ENCODE peak calls at places on chromosomes 1 and 21, in eight cellular contexts. X, G, N, E, W, Y, K and A are unnamed samples.

GRCh38 chr1:70667771-70668170 is 256.7 kb downstream of the CTH start:
- DNase-seq in X (no peak), G (no peak), N (no peak), E (no peak), W (no peak), Y (no peak), K (no peak), A (no peak)

GRCh38 chr21:43315244-43316137 is 111.4 kb downstream of the SIK1 start:
- DNase-seq in X (peak; percentile 19), G (no peak), N (no peak), E (no peak), W (no peak), Y (no peak), K (no peak), A (no peak)

GRCh38 chr1:25959626-25960025 is 38.2 kb downstream of the PAFAH2 start:
- DNase-seq in X (no peak), G (no peak), N (no peak), E (no peak), W (no peak), Y (peak; percentile 74), K (no peak), A (no peak)

GRCh38 chr1:212607924-212608208 is 695 bp upstream of the ATF3 start:
- DNase-seq in X (no peak), G (no peak), N (no peak), E (no peak), W (no peak), Y (no peak), K (no peak), A (no peak)

GRCh38 chr1:54666333-54666732 is 24.7 kb downstream of the MROH7 start:
- DNase-seq in X (no peak), G (no peak), N (no peak), E (peak; percentile 22), W (no peak), Y (no peak), K (no peak), A (no peak)

GRCh38 chr1:117210831-117211261 is at the start of gene VTCN1:
- DNase-seq in X (no peak), G (peak; percentile 33), N (no peak), E (no peak), W (peak; percentile 59), Y (no peak), K (no peak), A (no peak)

GRCh38 chr1:155173478-155174333 is at the start of gene TRIM46:
- DNase-seq in X (no peak), G (peak; percentile 42), N (peak; percentile 56), E (no peak), W (no peak), Y (peak; percentile 55), K (peak; percentile 52), A (no peak)

GRCh38 chr1:182641561-182641960 is 37.4 kb upstream of the RGS16 start:
- DNase-seq in X (peak; percentile 45), G (no peak), N (no peak), E (no peak), W (no peak), Y (no peak), K (no peak), A (no peak)

GRCh38 chr21:42537106-42537742 is 23.6 kb downstream of the SLC37A1 start:
- DNase-seq in X (no peak), G (no peak), N (no peak), E (peak; percentile 61), W (no peak), Y (peak; percentile 17), K (peak; percentile 16), A (no peak)

GRCh38 chr21:33895356-33895755 is 20.2 kb downstream of the ATP5PO start:
- DNase-seq in X (no peak), G (no peak), N (no peak), E (no peak), W (no peak), Y (no peak), K (no peak), A (no peak)

GRCh38 chr1:63173161-63173560 is 149.2 kb upstream of the FOXD3 start:
- DNase-seq in X (no peak), G (no peak), N (no peak), E (no peak), W (no peak), Y (no peak), K (no peak), A (no peak)

DNA sequence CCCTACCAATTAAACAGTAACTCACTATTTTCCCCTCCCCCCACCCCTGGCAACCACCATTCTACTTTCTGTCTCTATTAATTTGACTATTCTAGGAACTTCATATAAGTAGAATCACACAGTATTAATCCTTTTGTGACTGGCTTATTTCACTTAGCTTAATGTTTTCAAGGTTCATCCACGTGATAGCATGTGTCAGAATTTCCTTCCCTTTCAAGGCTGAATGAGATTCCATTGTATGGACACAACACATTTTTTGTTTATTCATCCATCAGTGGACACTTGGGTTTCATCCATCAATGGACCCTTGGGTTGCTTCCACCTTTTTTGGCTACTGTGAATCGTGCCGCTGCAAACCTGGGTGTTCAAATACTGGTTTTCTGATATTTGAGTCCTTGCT is 41.7 kb downstream of the EIF2D start:
- DNase-seq in X (no peak), G (no peak), N (no peak), E (no peak), W (no peak), Y (no peak), K (no peak), A (no peak)
- H3K4me3 ChIP-seq in X (no peak overlapping the region), G (no peak overlapping the region), N (no peak overlapping the region), E (no peak overlapping the region), W (no peak overlapping the region), Y (no peak overlapping the region), K (no peak overlapping the region), A (no peak overlapping the region)

DNA sequence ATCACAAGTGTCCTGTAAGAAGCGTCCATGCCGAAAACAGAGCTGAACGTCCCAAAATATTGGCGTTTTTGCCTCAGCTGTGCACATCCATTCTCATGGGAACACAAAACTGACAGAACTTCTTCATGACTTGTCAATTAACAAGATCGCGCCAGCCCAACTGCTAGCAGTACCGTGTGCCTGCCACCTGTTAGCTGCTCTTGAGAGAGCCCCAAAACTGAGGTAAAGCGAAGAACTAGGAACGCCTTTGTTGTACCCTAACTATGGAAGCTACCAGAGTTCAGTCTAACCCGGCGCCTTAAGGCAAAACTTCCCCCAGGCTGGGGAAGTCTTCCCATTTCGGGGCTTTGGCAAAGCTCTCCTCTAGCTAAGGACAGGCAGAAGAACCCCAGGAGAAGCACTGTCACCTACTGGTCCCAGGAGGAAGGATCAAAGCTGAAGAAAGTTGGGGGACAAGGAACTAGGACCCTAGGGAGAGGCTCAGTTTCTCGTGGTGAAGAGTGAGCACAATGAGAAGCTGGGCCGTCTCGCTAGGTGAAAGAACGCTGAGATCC is 719 bp downstream of the EYA3 start:
- DNase-seq in X (no peak), G (no peak), N (peak; percentile 25), E (peak; percentile 58), W (no peak), Y (peak; percentile 14), K (peak; percentile 16), A (no peak)
- TF ChIP-seq CTCF in X (no peak), G (no peak), N (peak; percentile 29), E (no peak), W (no peak), Y (peak; percentile 10), K (peak; percentile 20), A (peak; percentile 27)

GRCh38 chr1:204286323-204286714 is 72.5 kb upstream of the GOLT1A start:
- DNase-seq in X (no peak), G (no peak), N (no peak), E (no peak), W (no peak), Y (no peak), K (no peak), A (no peak)
- H3K4me3 ChIP-seq in X (peak overlapping the region; percentile 60), G (no peak overlapping the region), N (no peak overlapping the region), E (no peak overlapping the region), W (no peak overlapping the region), Y (no peak overlapping the region), K (no peak overlapping the region), A (no peak overlapping the region)

GRCh38 chr1:157178490-157178889 is 40.3 kb upstream of the ETV3 start:
- DNase-seq in X (no peak), G (no peak), N (no peak), E (no peak), W (no peak), Y (no peak), K (no peak), A (no peak)
- TF ChIP-seq CTCF in X (no peak), G (no peak), N (no peak), E (no peak), W (no peak), Y (no peak), K (no peak), A (no peak)

GRCh38 chr1:168137515-168137821 is 738 bp upstream of the GPR161 start:
- DNase-seq in X (no peak), G (no peak), N (no peak), E (no peak), W (no peak), Y (no peak), K (no peak), A (no peak)
- H3K4me3 ChIP-seq in X (peak overlapping the region; percentile 51), G (peak overlapping the region; percentile 66), N (peak overlapping the region; percentile 82), E (no peak overlapping the region), W (peak overlapping the region; percentile 79), Y (peak overlapping the region; percentile 78), K (peak overlapping the region; percentile 74), A (peak overlapping the region; percentile 75)

DNA sequence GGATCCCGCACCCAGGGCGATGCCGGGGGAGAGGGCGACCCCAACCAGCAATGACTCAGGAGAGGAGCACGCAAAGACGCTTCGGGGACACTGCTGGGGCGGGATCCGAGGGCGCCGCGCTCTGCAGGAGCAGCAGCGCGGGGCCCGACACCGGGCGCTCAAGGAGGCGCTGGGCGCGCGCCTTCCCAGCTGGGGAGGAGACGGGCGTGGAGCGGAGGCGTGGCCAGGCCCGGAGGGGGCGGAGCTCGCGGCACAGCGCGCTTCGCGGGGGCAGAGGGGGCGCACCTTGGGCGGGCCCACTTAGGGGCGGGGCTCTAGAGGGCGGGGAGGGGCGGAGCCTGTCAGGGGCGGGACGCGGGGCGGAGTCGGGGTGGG is 369 bp downstream of the SUMO3 start:
- DNase-seq in X (peak; percentile 96), G (peak; percentile 96), N (peak; percentile 94), E (peak; percentile 90), W (peak; percentile 93), Y (peak; percentile 91), K (peak; percentile 92), A (peak; percentile 53)
- TF ChIP-seq CTCF in X (no peak), G (no peak), N (no peak), E (no peak), W (no peak), Y (no peak), K (no peak), A (no peak)

GRCh38 chr1:95071539-95071938 is 1.2 kb downstream of the ALG14 start:
- DNase-seq in X (no peak), G (no peak), N (no peak), E (no peak), W (no peak), Y (no peak), K (no peak), A (no peak)
- H3K4me3 ChIP-seq in X (peak overlapping the region; percentile 70), G (peak overlapping the region; percentile 77), N (no peak overlapping the region), E (peak overlapping the region; percentile 93), W (peak overlapping the region; percentile 73), Y (peak overlapping the region; percentile 91), K (peak overlapping the region; percentile 77), A (no peak overlapping the region)

DNA sequence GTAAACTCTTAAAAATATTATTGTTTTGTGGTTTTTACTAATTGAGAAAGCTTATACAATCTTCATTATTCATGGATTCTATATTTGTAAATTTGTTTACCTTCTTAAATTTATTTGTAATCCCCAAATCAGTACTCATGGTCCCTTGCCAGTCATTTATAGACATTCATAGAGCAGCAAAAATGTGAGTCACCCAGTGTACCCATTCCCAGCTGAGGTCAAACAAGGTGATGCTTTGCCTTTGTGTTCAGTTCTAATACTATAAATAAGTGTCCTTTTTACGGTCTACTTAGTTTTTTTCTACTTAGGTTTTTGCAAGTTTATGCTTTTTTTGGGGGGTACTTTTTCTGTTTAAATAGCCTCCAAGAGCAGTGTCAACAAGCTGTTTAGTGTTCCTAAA is 36.1 kb downstream of the SORT1 start:
- DNase-seq in X (no peak), G (no peak), N (no peak), E (no peak), W (no peak), Y (peak; percentile 52), K (peak; percentile 27), A (no peak)
- TF ChIP-seq CTCF in X (no peak), G (no peak), N (no peak), E (no peak), W (no peak), Y (no peak), K (no peak), A (no peak)